ENCODE peak calls at places on chromosomes 3 and 15, in five cellular contexts. R is AG20443; A is stimulated activated CD8-positive, alpha-beta memory T cell treated with anti-CD3 and anti-CD28 coated beads, Interleukin-4, amount 100 ng/mL, for 4 hours; T is HEK293T; Q is mesenteric fat pad. W is an unnamed sample.

GRCh38 chr15:32641517-32642059 is at the start of gene SCG5:
- DNase-seq in R (no peak), A (no peak), T (no peak), Q (no peak), W (peak; percentile 80)

GRCh38 chr15:82810863-82811421 is 1.5 kb downstream of the WHAMM start:
- DNase-seq in R (no peak), A (no peak), T (no peak), Q (no peak), W (no peak)

GRCh38 chr3:24365168-24365567 is 129.5 kb downstream of the THRB start:
- DNase-seq in R (peak; percentile 70), A (no peak), T (peak; percentile 55), Q (no peak), W (peak; percentile 79)

GRCh38 chr15:70801111-70801510 is 37.8 kb upstream of the UACA start:
- DNase-seq in R (no peak), A (no peak), T (no peak), Q (no peak), W (no peak)

GRCh38 chr15:63038926-63039673 is 3.4 kb upstream of the TPM1 start:
- DNase-seq in R (peak; percentile 64), A (no peak), T (no peak), Q (no peak), W (no peak)

GRCh38 chr3:181920409-181920808 is 208.7 kb downstream of the SOX2 start:
- DNase-seq in R (no peak), A (no peak), T (no peak), Q (no peak), W (no peak)

GRCh38 chr3:180036678-180037455 is at the start of gene PEX5L:
- DNase-seq in R (peak; percentile 83), A (no peak), T (peak; percentile 62), Q (no peak), W (peak; percentile 58)

GRCh38 chr3:76111808-76112207 is 326.5 kb upstream of the ZNF717 start:
- DNase-seq in R (no peak), A (no peak), T (no peak), Q (no peak), W (no peak)

GRCh38 chr15:85886345-85886935 is 91.7 kb upstream of the KLHL25 start:
- DNase-seq in R (no peak), A (no peak), T (no peak), Q (no peak), W (no peak)

GRCh38 chr15:40445411-40446055 is 4.8 kb downstream of the BAHD1 start:
- DNase-seq in R (no peak), A (no peak), T (no peak), Q (no peak), W (no peak)

GRCh38 chr15:45863881-45864580 is 229.2 kb downstream of the SQOR start:
- DNase-seq in R (no peak), A (no peak), T (no peak), Q (no peak), W (no peak)

GRCh38 chr3:130728037-130728436 is 18.6 kb downstream of the PIK3R4 start:
- DNase-seq in R (no peak), A (no peak), T (no peak), Q (no peak), W (no peak)

GRCh38 chr15:28892789-28893610 is 7.2 kb downstream of the APBA2 start:
- DNase-seq in R (no peak), A (no peak), T (no peak), Q (no peak), W (no peak)

GRCh38 chr3:16189201-16189600 is 14.7 kb downstream of the GALNT15 start:
- DNase-seq in R (no peak), A (no peak), T (no peak), Q (no peak), W (no peak)

GRCh38 chr3:35739181-35739809 is 100.0 kb downstream of the ARPP21 start:
- DNase-seq in R (no peak), A (no peak), T (no peak), Q (no peak), W (peak; percentile 27)

GRCh38 chr3:94026623-94027022 is 1.8 kb downstream of the STX19 start:
- DNase-seq in R (no peak), A (no peak), T (no peak), Q (no peak), W (no peak)

GRCh38 chr3:124451655-124452317 is 278.5 kb upstream of the UMPS start:
- DNase-seq in R (no peak), A (no peak), T (no peak), Q (no peak), W (no peak)

GRCh38 chr3:124923833-124924232 is 10.7 kb downstream of the MUC13 start:
- DNase-seq in R (no peak), A (no peak), T (no peak), Q (no peak), W (no peak)

GRCh38 chr3:115217678-115218451 is 70.8 kb upstream of the ZBTB20 start:
- DNase-seq in R (peak; percentile 57), A (no peak), T (peak; percentile 28), Q (no peak), W (no peak)

GRCh38 chr3:39447637-39448483 is 19.6 kb upstream of the MOBP start:
- DNase-seq in R (peak; percentile 86), A (peak; percentile 35), T (peak; percentile 83), Q (no peak), W (peak; percentile 68)

GRCh38 chr3:100023150-100023549 is 91.2 kb downstream of the FILIP1L start:
- DNase-seq in R (peak; percentile 56), A (no peak), T (no peak), Q (no peak), W (no peak)

GRCh38 chr15:71228403-71228802 is 113.1 kb downstream of the THSD4 start:
- DNase-seq in R (no peak), A (no peak), T (no peak), Q (no peak), W (no peak)

GRCh38 chr3:149224736-149225594 is 3.3 kb upstream of the CP start:
- DNase-seq in R (peak; percentile 68), A (no peak), T (no peak), Q (no peak), W (no peak)

GRCh38 chr3:171791695-171792082 is 18.6 kb downstream of the PLD1 start:
- DNase-seq in R (no peak), A (no peak), T (no peak), Q (no peak), W (no peak)

GRCh38 chr3:4776980-4777581 is 202.2 kb upstream of the BHLHE40 start:
- DNase-seq in R (peak; percentile 49), A (no peak), T (no peak), Q (no peak), W (no peak)

GRCh38 chr3:117226932-117227331 is 517.4 kb downstream of the TUSC7 start:
- DNase-seq in R (no peak), A (no peak), T (no peak), Q (no peak), W (no peak)

GRCh38 chr3:37961622-37962455 is 28.7 kb upstream of the VILL start:
- DNase-seq in R (no peak), A (no peak), T (no peak), Q (no peak), W (no peak)

GRCh38 chr3:38026856-38027255 is 2.6 kb downstream of the PLCD1 start:
- DNase-seq in R (no peak), A (no peak), T (no peak), Q (peak; percentile 30), W (no peak)

GRCh38 chr3:196772102-196772501 is 32.4 kb downstream of the PAK2 start:
- DNase-seq in R (no peak), A (no peak), T (no peak), Q (no peak), W (no peak)

GRCh38 chr15:93829115-93829849 is 402.1 kb upstream of the MCTP2 start:
- DNase-seq in R (peak; percentile 76), A (no peak), T (peak; percentile 25), Q (no peak), W (peak; percentile 84)

GRCh38 chr15:52294881-52295420 is 653 bp downstream of the MYO5C start:
- DNase-seq in R (no peak), A (no peak), T (peak; percentile 15), Q (no peak), W (no peak)

GRCh38 chr3:133038089-133038730 is at the start of gene TMEM108:
- DNase-seq in R (peak; percentile 79), A (no peak), T (peak; percentile 95), Q (no peak), W (peak; percentile 75)

GRCh38 chr15:88681610-88682221 is 42.9 kb downstream of the ISG20 start:
- DNase-seq in R (peak; percentile 71), A (no peak), T (no peak), Q (peak; percentile 57), W (no peak)

GRCh38 chr3:102394517-102394916 is 40.3 kb upstream of the ZPLD1 start:
- DNase-seq in R (no peak), A (no peak), T (no peak), Q (no peak), W (no peak)

GRCh38 chr3:138439646-138440045 is 5.2 kb downstream of the ESYT3 start:
- DNase-seq in R (no peak), A (no peak), T (no peak), Q (no peak), W (no peak)

W was measured in RWPE2.